ENCODE peak calls at places on chromosomes 1 and 21, in five cellular contexts. U, P, N, D and A are unnamed samples. For H3K4me1, the result is how much of the 10 kb centered on the place peaks cover.

GRCh38 chr1:58528518-58528917 is 18.0 kb downstream of the OMA1 start:
- DNase-seq in P (peak), U (no peak), D (no peak), N (no peak), A (no peak)

GRCh38 chr1:43238104-43238503 is 31.7 kb upstream of the TMEM125 start:
- DNase-seq in U (peak), N (peak), P (peak), D (peak), A (no peak)

GRCh38 chr1:116420417-116421200 is 47.6 kb downstream of the ATP1A1 start:
- DNase-seq in D (no peak), U (peak), N (no peak), P (no peak), A (no peak)

GRCh38 chr1:152167835-152168534 is 9.0 kb upstream of the RPTN start:
- DNase-seq in N (no peak), D (no peak), P (peak), U (peak), A (no peak)

GRCh38 chr1:58249729-58250586 is 296.6 kb downstream of the OMA1 start:
- DNase-seq in D (peak), P (peak), U (peak), N (no peak), A (peak)

GRCh38 chr1:182756423-182756822 is 33.1 kb upstream of the NPL start:
- DNase-seq in N (no peak), P (no peak), D (no peak), U (no peak), A (no peak)

GRCh38 chr1:45954401-45954847 is 151.0 kb downstream of the MAST2 start:
- DNase-seq in N (peak), P (peak), U (peak), D (no peak), A (no peak)

GRCh38 chr1:108000620-108001105 is 35.7 kb upstream of the VAV3 start:
- DNase-seq in D (peak), P (peak), N (no peak), U (no peak), A (peak)

GRCh38 chr1:150144606-150145005 is 5.1 kb upstream of the PLEKHO1 start:
- DNase-seq in N (no peak), P (no peak), D (no peak), U (no peak), A (no peak)

GRCh38 chr1:71339238-71339637 is 258.4 kb upstream of the ZRANB2 start:
- DNase-seq in P (no peak), D (no peak), N (no peak), U (peak), A (no peak)

GRCh38 chr21:25501996-25502665 is 105.2 kb downstream of the MRPL39 start:
- DNase-seq in D (no peak), N (no peak), P (no peak), U (no peak), A (no peak)

DNA sequence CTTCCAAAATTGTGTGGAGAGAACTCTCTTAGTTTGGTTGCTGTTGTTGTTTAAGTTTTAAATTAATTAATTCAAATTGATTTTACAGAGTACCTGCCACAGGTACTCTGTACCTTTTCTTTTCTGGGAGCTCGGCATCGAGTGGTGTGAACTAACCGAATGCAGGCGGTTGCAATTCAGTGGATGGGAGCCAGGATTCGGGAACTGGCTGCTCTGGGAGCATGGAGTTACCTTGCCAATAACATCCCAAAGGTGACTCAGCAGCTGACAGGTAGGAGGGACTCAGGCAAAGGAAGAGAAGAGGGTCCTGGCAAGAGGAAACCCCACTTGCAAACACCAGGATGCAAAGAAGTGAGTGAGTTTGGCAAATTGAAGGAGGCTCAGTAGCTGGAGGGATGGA is 24.7 kb upstream of the KANK4 start:
- DNase-seq in N (no peak), U (no peak), P (no peak), D (no peak), A (no peak)
- H3K4me1 ChIP-seq in N (under half), U (under half), P (under half), D (under half), A (under half)

GRCh38 chr1:96358057-96358456 is 363.5 kb upstream of the PTBP2 start:
- DNase-seq in U (no peak), N (no peak), P (no peak), D (no peak), A (no peak)
- H3K4me3 ChIP-seq in U (no peak), N (no peak), P (no peak), D (no peak), A (no peak)

DNA sequence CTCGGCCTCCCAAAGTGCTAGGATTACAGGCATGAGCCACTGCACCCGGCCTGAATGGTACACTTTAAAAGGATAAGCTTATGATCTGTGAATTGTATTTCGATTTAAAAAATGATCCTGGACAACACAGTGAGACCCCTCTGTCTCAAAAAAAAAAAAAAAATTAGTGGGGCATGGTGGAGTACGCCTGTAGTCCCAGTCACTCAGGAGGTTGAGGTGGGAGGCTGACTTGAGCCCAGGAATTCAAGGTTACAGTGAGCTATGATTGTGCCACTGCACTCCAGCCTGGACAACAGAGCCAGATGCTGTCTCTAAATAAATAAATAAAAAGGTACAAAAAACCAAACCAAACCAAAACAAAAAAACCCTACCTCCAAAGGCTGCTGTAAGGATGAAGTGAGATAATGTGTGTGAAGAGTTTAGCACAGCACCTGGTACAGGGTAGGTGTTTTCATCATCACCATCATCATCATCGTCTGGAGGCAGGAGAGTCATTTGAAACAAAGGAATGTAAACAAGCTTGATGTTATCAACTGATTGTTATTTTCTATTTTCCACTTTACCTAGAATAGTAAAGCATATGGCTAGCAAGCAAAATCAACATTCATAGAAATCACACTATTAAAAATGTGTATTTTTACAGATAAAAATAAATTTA is 22.5 kb upstream of the HTR1D start:
- DNase-seq in U (no peak), N (no peak), P (no peak), D (no peak), A (no peak)
- H3K9ac ChIP-seq in U (no peak), N (no peak), P (no peak), D (no peak), A (no peak)

GRCh38 chr1:239914827-239915231 is 176.9 kb upstream of the FMN2 start:
- DNase-seq in D (no peak), U (peak), P (peak), N (no peak), A (no peak)
- H3K4me1 ChIP-seq in D (under half), U (under half), P (under half), N (under half), A (under half)

DNA sequence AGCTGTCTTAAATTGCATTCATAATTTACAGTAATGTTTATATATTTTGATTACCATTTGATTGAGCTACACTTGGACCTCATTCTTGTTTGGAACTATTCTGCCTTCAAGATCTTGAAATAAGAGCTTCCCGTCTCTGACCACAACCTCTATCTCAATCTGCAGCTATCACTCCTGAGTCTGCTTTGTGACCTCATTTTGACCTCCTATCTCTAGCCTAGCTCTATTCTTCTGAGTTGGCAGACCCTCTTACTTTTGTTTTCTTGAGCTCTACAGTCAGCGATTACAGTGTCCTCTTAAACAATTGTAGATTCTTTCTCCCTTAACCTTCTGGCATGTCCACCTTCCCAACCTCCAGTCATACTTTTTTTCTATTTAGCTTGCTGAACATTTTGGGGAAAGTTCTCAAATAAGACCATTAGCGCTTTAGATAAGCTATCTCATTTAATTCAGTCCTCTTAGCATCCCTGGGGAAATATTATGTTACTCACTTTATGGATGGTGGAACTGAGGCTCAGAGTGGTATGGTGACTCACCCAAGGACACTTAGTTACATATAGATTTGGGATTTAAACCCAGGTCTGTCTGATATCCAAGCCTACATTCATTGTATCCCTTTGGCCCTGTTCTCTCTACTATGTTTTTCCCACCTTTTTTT is 19.1 kb downstream of the RPAP2 start:
- DNase-seq in N (no peak), D (no peak), P (no peak), U (no peak), A (no peak)
- H3K4me3 ChIP-seq in N (no peak), D (no peak), P (no peak), U (no peak), A (no peak)

GRCh38 chr1:109239047-109239579 is 10.2 kb upstream of the CELSR2 start:
- DNase-seq in N (no peak), P (no peak), D (no peak), U (no peak), A (no peak)
- H3K9ac ChIP-seq in N (no peak), P (no peak), D (no peak), U (no peak), A (no peak)

GRCh38 chr1:19070197-19070651 is 113.7 kb upstream of the IFFO2 start:
- DNase-seq in U (peak), N (no peak), D (no peak), P (no peak), A (peak)

GRCh38 chr1:19072285-19072981 is 116.0 kb upstream of the IFFO2 start:
- DNase-seq in U (no peak), N (no peak), D (no peak), P (no peak), A (no peak)

GRCh38 chr1:19073311-19074186 is 117.1 kb upstream of the IFFO2 start:
- DNase-seq in D (no peak), U (no peak), P (no peak), N (no peak), A (no peak)

GRCh38 chr1:19070891-19071621 is 114.6 kb upstream of the IFFO2 start:
- DNase-seq in N (no peak), P (no peak), U (no peak), D (no peak), A (no peak)

DNA sequence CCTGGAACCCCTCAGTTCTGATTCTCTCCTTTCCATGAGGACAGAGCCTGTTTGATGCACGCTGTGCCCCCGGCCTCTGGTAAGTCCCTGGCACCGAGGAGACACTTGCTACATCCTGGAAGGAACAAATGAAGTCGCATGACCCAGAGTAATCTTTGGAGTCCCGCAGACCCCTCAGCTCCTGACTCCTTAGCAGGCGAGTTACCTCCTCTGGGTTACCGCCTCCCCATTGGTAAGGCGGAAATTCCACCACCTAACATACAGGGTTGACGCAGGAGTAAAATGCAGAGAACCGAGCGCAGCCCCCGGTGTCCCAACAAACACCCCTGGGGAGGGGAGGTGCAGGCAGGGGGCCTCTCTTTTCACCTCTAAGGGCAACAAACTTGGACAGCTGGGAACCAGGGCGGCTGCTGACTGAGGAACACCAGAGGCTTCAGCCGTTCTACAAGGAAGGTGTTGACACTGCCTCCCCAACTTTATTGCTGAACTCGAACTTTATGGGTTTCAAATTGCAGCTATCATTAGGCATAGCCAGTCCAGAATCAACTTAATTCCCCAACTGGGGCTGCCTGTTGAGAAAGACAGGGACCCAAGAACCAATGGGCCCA is 115.3 kb upstream of the IFFO2 start:
- DNase-seq in D (no peak), P (no peak), N (peak), U (no peak), A (no peak)
- H3K4me1 ChIP-seq in D (under half), P (under half), N (under half), U (under half), A (under half)

DNA sequence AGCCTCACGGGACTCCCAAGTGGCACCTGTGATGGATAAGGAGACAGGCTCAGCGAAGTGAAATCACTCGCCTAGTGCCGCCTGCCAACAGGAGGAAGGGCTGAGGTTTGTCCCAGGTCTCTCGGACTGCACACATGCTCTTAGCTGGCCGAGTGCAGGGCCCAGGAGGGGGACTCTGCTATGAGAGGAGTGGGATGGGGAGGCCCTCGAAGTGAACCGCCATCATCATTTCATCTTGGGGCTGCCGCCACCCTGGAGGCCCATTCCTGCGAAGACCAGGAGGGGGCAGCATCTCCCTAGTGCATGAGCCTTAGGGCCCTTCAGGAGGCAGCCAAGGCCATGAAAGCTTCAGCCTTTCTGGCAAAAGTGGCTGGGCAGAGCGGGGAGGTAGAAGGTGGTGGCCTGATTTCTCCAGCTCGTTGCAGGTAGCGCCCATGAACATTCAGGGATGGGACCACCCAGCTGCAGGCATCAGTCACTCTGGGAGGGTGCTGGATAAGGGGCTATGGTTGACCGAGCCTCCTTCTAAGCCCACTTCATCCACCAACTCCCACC is 17.3 kb upstream of the RASSF5 start:
- DNase-seq in N (peak), P (peak), U (peak), D (peak), A (peak)
- H3K4me3 ChIP-seq in N (no peak), P (no peak), U (no peak), D (no peak), A (no peak)